ENCODE peak calls at places on chromosomes 16 and 17, in four cellular contexts. Z, Q, A and O are unnamed samples.

GRCh38 chr16:10840703-10841102 is 22.1 kb upstream of the TVP23A start:
- DNase-seq in Z (no peak), Q (no peak), A (no peak), O (no peak)

GRCh38 chr17:77959926-77960521 is 1.5 kb downstream of the TNRC6C start:
- DNase-seq in Z (peak; percentile 53), Q (no peak), A (no peak), O (no peak)

GRCh38 chr17:72393553-72393952 is 272.7 kb downstream of the SOX9 start:
- DNase-seq in Z (no peak), Q (no peak), A (no peak), O (no peak)

GRCh38 chr17:61997649-61998048 is 67.4 kb downstream of the MED13 start:
- DNase-seq in Z (no peak), Q (no peak), A (no peak), O (no peak)

GRCh38 chr16:53612003-53612402 is 91.7 kb downstream of the RPGRIP1L start:
- DNase-seq in Z (no peak), Q (peak; percentile 60), A (no peak), O (no peak)

GRCh38 chr16:29925173-29925804 is 737 bp downstream of the KCTD13 start:
- DNase-seq in Z (peak; percentile 35), Q (no peak), A (no peak), O (no peak)

GRCh38 chr17:42282478-42283080 is 5.7 kb upstream of the STAT5A start:
- DNase-seq in Z (no peak), Q (no peak), A (peak; percentile 11), O (peak; percentile 40)

GRCh38 chr17:32350662-32351418 is 883 bp downstream of the ZNF207 start:
- DNase-seq in Z (peak; percentile 50), Q (peak; percentile 48), A (peak; percentile 47), O (no peak)

GRCh38 chr16:14095883-14096551 is 24.9 kb downstream of the MRTFB start:
- DNase-seq in Z (no peak), Q (no peak), A (no peak), O (no peak)

GRCh38 chr17:60923000-60923399 is 245.3 kb downstream of the BCAS3 start:
- DNase-seq in Z (no peak), Q (no peak), A (no peak), O (no peak)

GRCh38 chr17:246851-247421 is 65.5 kb upstream of the DOC2B start:
- DNase-seq in Z (no peak), Q (no peak), A (no peak), O (peak; percentile 41)

GRCh38 chr16:143456-143855 is 5.0 kb upstream of the NPRL3 start:
- DNase-seq in Z (no peak), Q (no peak), A (no peak), O (no peak)

GRCh38 chr16:66159987-66160386 is 206.5 kb upstream of the CDH5 start:
- DNase-seq in Z (no peak), Q (no peak), A (no peak), O (no peak)

GRCh38 chr17:69492410-69493071 is 78.0 kb downstream of the MAP2K6 start:
- DNase-seq in Z (peak; percentile 45), Q (peak; percentile 29), A (no peak), O (no peak)

GRCh38 chr17:1945621-1946020 is 79.5 kb downstream of the RTN4RL1 start:
- DNase-seq in Z (no peak), Q (no peak), A (no peak), O (no peak)

GRCh38 chr16:85419503-85420408 is 193.4 kb upstream of the GSE1 start:
- DNase-seq in Z (no peak), Q (peak; percentile 0), A (no peak), O (no peak)

GRCh38 chr17:79965806-79966205 is 69.9 kb downstream of the TBC1D16 start:
- DNase-seq in Z (no peak), Q (no peak), A (peak; percentile 55), O (peak; percentile 46)

GRCh38 chr17:74164446-74165045 is 38.9 kb upstream of the RPL38 start:
- DNase-seq in Z (no peak), Q (no peak), A (no peak), O (peak; percentile 16)
- H3K36me3 ChIP-seq in Z (no peaks in the 10 kb centered on the region), Q (no peaks in the 10 kb centered on the region), A (no peaks in the 10 kb centered on the region), O (no peaks in the 10 kb centered on the region)

GRCh38 chr17:31226373-31226772 is 70.7 kb downstream of the OMG start:
- DNase-seq in Z (no peak), Q (no peak), A (no peak), O (no peak)
- H3K36me3 ChIP-seq in Z (no peaks in the 10 kb centered on the region), Q (peaks cover 1% of the 10 kb centered on the region), A (peaks cover 51% of the 10 kb centered on the region), O (peaks cover 29% of the 10 kb centered on the region)

DNA sequence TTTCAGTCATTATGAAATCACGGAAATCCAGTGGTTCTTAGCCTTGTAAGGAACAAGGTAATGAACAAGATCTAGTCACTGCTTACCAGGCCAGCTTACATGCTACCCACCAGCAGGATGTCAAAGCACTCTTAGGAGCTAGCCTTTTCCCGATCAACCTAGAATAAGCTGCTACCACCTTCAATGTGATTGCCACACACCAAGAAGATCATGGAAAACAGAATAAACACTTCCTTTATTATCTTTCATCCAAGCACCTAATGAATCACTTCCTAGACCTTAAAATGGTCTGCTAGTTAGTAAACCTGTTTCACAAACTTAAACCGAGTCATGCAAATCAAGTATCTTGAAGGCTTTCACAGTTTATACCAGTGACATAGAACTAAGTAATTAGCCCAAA is 5.0 kb downstream of the BBS2 start:
- DNase-seq in Z (no peak), Q (no peak), A (no peak), O (no peak)
- H3K36me3 ChIP-seq in Z (peaks cover 5% of the 10 kb centered on the region), Q (no peaks in the 10 kb centered on the region), A (peaks cover 27% of the 10 kb centered on the region), O (peaks cover 19% of the 10 kb centered on the region)

GRCh38 chr17:8147141-8147804 is 4.9 kb downstream of the PER1 start:
- DNase-seq in Z (no peak), Q (no peak), A (no peak), O (no peak)
- H3K36me3 ChIP-seq in Z (no peaks in the 10 kb centered on the region), Q (no peaks in the 10 kb centered on the region), A (peaks cover 87% of the 10 kb centered on the region), O (peaks cover 90% of the 10 kb centered on the region)

GRCh38 chr16:23074423-23074822 is 74.8 kb downstream of the USP31 start:
- DNase-seq in Z (no peak), Q (no peak), A (no peak), O (no peak)
- H3K36me3 ChIP-seq in Z (no peaks in the 10 kb centered on the region), Q (no peaks in the 10 kb centered on the region), A (peaks cover 67% of the 10 kb centered on the region), O (peaks cover 36% of the 10 kb centered on the region)

GRCh38 chr16:50102046-50102756 is 36.4 kb downstream of the HEATR3 start:
- DNase-seq in Z (no peak), Q (no peak), A (no peak), O (no peak)
- H3K36me3 ChIP-seq in Z (no peaks in the 10 kb centered on the region), Q (peaks cover 2% of the 10 kb centered on the region), A (peaks cover 91% of the 10 kb centered on the region), O (peaks cover 56% of the 10 kb centered on the region)

DNA sequence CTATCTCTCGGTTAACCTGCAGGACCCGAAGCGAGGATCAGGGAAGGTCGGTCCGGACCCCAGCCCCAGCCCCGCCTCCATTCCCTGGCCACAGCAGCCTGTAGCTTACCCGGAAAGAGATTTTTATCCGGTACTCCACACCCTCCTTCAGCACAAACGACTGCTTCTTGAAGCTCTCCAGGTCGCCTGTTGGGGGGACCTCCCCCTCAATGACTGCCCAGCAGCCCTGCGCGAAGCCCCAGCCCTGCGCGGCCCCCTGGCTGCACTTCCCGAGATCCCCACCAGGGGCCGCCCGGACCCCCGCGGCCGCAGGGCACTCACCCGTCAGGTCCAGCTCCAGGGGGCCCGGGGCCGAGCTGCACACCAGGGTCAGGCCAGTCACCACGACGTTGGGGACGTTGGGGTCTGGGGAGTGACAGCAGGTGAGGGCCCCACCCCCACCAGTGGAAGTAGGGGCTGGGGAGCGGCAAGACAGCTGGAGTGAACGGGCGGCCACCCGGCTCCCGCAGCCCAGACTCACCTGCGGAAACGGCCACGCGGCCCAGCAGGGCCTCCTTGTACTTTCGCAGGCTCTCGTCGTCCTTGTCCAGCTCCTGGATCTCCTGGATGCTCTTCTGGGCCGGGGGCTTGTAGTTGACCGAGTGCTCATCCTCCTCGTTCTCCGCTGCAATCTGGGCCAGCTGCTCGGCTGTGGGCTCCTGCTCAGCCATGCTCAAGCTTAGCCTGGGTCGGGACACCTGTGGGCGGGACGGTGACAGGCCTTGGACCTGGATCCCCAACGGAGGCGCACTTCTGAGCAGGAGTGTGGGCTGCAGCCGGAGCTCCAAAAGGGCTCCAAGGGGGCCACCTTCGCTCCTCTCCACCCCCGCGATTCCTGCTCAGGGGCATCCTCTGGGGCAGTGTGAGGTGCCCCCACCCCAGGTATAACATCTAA is 1.6 kb downstream of the ARHGDIA start:
- DNase-seq in Z (peak; percentile 68), Q (peak; percentile 54), A (peak; percentile 33), O (no peak)
- H3K36me3 ChIP-seq in Z (no peaks in the 10 kb centered on the region), Q (peaks cover 4% of the 10 kb centered on the region), A (peaks cover 35% of the 10 kb centered on the region), O (peaks cover 22% of the 10 kb centered on the region)